ENCODE peak calls at places on chromosomes 12 and 14, in four cellular contexts. C, I, M and U are unnamed samples.
A peak's percentile ranks its signal among the peaks of the same experiment; 100 is the strongest.

GRCh38 chr14:70000601-70001000 is 121.4 kb downstream of the SMOC1 start:
- DNase-seq in C (no peak), I (no peak), M (no peak), U (no peak)

GRCh38 chr12:89709994-89710872 is 1.6 kb upstream of the ATP2B1 start:
- DNase-seq in C (peak; percentile 67), I (peak; percentile 72), M (peak; percentile 28), U (no peak)

GRCh38 chr12:105805730-105806390 is 332.9 kb downstream of the NUAK1 start:
- DNase-seq in C (no peak), I (no peak), M (no peak), U (no peak)

GRCh38 chr14:36625014-36625413 is 36.6 kb upstream of the PAX9 start:
- DNase-seq in C (no peak), I (no peak), M (no peak), U (no peak)

GRCh38 chr12:10285919-10286318 is 21.8 kb upstream of the KLRD1 start:
- DNase-seq in C (no peak), I (no peak), M (no peak), U (no peak)

GRCh38 chr12:13788626-13789025 is 192.8 kb downstream of the GRIN2B start:
- DNase-seq in C (no peak), I (no peak), M (no peak), U (no peak)

GRCh38 chr12:96263449-96263902 is 69.3 kb downstream of the ELK3 start:
- DNase-seq in C (no peak), I (peak; percentile 48), M (no peak), U (no peak)

GRCh38 chr14:103126873-103127304 is 3.6 kb downstream of the TNFAIP2 start:
- DNase-seq in C (peak; percentile 60), I (no peak), M (no peak), U (no peak)

GRCh38 chr14:56905282-56905681 is 95.0 kb upstream of the OTX2 start:
- DNase-seq in C (no peak), I (no peak), M (no peak), U (no peak)

GRCh38 chr12:1914116-1914911 is 4.1 kb downstream of the CACNA2D4 start:
- DNase-seq in C (no peak), I (no peak), M (no peak), U (no peak)

GRCh38 chr12:80763874-80764273 is 47.2 kb downstream of the MYF5 start:
- DNase-seq in C (no peak), I (peak; percentile 84), M (peak; percentile 21), U (peak; percentile 60)

GRCh38 chr12:26283046-26283445 is 87.7 kb downstream of the SSPN start:
- DNase-seq in C (no peak), I (no peak), M (no peak), U (no peak)

GRCh38 chr14:74898694-74899093 is 17.0 kb downstream of the DLST start:
- DNase-seq in C (no peak), I (no peak), M (no peak), U (no peak)

GRCh38 chr12:124359671-124360581 is 65.0 kb downstream of the RFLNA start:
- DNase-seq in C (peak; percentile 95), I (peak; percentile 62), M (no peak), U (peak; percentile 13)

GRCh38 chr12:102824218-102824835 is 92.7 kb downstream of the PAH start:
- DNase-seq in C (peak; percentile 23), I (peak; percentile 13), M (peak; percentile 14), U (no peak)

GRCh38 chr14:61525293-61526011 is 169.9 kb upstream of the HIF1A start:
- DNase-seq in C (no peak), I (peak; percentile 94), M (peak; percentile 73), U (no peak)

GRCh38 chr12:124761876-124762275 is 101.8 kb downstream of the SCARB1 start:
- DNase-seq in C (no peak), I (no peak), M (no peak), U (no peak)

GRCh38 chr12:86367137-86367536 is 110.9 kb upstream of the MGAT4C start:
- DNase-seq in C (no peak), I (no peak), M (no peak), U (no peak)

GRCh38 chr14:44756577-44756976 is 205.2 kb downstream of the KLHL28 start:
- DNase-seq in C (no peak), I (peak; percentile 2), M (no peak), U (no peak)

GRCh38 chr12:65500121-65500846 is 221.8 kb downstream of the MSRB3 start:
- DNase-seq in C (no peak), I (peak; percentile 46), M (peak; percentile 73), U (peak; percentile 52)

GRCh38 chr12:41211466-41211865 is 23.3 kb downstream of the PDZRN4 start:
- DNase-seq in C (no peak), I (no peak), M (no peak), U (no peak)

GRCh38 chr12:103833891-103834290 is 7.1 kb downstream of the NT5DC3 start:
- DNase-seq in C (no peak), I (no peak), M (no peak), U (no peak)
- TF ChIP-seq CTCF in C (no peak), I (no peak), M (peak; percentile 33), U (peak; percentile 9)

GRCh38 chr14:22559041-22559440 is 30.0 kb downstream of the DAD1 start:
- DNase-seq in C (no peak), I (no peak), M (no peak), U (no peak)

GRCh38 chr14:22561366-22561660 is 27.7 kb downstream of the DAD1 start:
- DNase-seq in C (no peak), I (no peak), M (no peak), U (no peak)

GRCh38 chr14:22561661-22562579 is 27.1 kb downstream of the DAD1 start:
- DNase-seq in C (no peak), I (no peak), M (no peak), U (no peak)

GRCh38 chr14:22558221-22558913 is 30.7 kb downstream of the DAD1 start:
- DNase-seq in C (no peak), I (no peak), M (no peak), U (no peak)

GRCh38 chr14:22560638-22561365 is 28.2 kb downstream of the DAD1 start:
- DNase-seq in C (no peak), I (no peak), M (no peak), U (no peak)
- H3K4me3 ChIP-seq in C (no peak overlapping the region), I (no peak overlapping the region), M (no peak overlapping the region), U (no peak overlapping the region)

DNA sequence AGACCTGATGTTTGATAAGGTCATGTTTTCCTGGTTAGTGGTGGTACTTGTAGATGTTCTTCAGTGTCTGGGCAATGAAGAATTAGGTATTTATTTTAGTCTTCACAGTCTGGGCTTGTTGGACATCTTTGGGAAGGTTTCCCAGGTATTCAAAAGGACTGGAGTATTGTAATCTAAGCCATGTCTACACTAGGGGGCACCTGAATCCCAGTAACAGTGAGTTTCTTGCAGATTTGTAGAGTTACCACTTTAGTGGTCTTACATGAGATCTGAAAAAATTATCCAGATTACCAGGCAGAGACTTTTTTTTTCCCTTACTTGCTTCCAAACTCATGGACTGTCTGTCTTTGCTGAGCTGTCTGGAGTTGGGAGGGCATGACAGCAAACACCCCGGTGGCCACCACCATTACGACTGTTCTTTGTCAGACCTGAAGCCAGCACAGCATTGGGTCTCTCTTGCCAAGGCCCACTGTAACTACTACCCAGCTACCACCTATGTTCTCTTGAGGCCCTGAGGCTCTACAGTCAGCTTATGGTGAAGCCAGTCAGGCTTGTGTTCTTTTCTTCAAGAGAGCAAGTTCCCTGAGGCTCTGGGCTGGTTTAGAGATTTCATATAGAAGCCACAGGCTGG is 820.7 kb upstream of the FBXO33 start:
- DNase-seq in C (no peak), I (no peak), M (no peak), U (no peak)
- TF ChIP-seq CTCF in C (no peak), I (no peak), M (no peak), U (no peak)

DNA sequence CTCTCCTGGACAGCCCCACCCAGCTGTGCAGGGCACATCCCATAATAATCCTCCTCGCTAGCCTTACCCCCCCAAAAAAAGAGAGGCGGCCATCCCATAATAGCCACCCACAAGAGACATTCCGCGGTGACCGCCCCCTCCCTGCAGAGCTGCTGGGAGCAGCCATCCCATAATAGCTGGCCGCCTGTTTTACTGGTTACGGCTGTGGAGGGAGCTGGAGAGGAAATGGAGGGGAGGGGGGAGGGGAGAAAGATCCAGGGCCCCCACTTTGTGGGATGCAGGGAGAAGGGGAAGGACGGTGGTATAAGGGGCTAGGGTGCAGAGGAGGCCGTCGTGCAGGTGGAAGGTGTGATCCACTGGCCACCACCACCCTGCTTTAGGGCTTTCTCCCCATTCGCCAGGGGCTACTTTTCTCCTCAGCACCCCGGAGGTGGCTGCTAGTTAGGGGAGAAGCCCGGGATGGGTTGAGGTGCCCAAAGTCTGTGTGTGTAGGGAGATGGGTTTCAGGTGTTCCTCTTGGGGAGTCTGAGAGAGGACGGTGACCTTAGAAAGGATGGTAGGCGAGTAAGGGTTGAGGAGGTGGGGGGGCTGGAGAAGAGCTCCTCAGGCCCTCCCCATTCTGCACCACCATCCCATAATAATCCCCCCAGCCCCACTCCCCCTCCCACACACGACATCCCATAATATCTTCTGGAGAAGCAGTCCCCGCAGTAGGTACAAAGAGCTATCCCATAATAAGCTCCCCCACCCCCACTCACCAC is 6.0 kb upstream of the CHD4 start:
- DNase-seq in C (peak; percentile 87), I (peak; percentile 76), M (peak; percentile 65), U (no peak)
- H3K4me3 ChIP-seq in C (no peak overlapping the region), I (no peak overlapping the region), M (peak overlapping the region; percentile 24), U (no peak overlapping the region)

GRCh38 chr14:90368946-90369721 is 27.7 kb upstream of the CALM1 start:
- DNase-seq in C (no peak), I (peak; percentile 10), M (no peak), U (no peak)
- TF ChIP-seq CTCF in C (no peak), I (no peak), M (no peak), U (no peak)

GRCh38 chr14:31419179-31420012 is 954 bp downstream of the HEATR5A start:
- DNase-seq in C (no peak), I (peak; percentile 50), M (peak; percentile 18), U (peak; percentile 19)
- H3K4me3 ChIP-seq in C (peak overlapping the region; percentile 73), I (peak overlapping the region; percentile 100), M (peak overlapping the region; percentile 100), U (peak overlapping the region; percentile 98)